ENCODE peak calls at places on chromosomes 13 and 19, in ten cellular contexts. Y is activated naive CD8-positive, alpha-beta T cell treated with anti-CD3 and anti-CD28 coated beads, Interleukin-2, amount 50 U/mL, for 24 hours; P is NCI-H510A; V is RCC 7860; B is activated T-cell treated with anti-CD3 and anti-CD28 coated beads, Interleukin-2, amount 50 U/mL, for 72 hours; S is HT1080; T is activated CD4-positive, alpha-beta T cell treated with anti-CD3 and anti-CD28 coated beads, Interleukin-2, amount 10 ng/mL, durations not matched to agents 7 days and 5 days; D is HT-29; W is globus pallidus; F is NCI-H2029. H is an unnamed sample.

GRCh38 chr13:112635323-112635722 is 47.4 kb upstream of the TUBGCP3 start:
- DNase-seq in S (no peak), D (no peak), B (no peak), W (no peak), V (no peak), Y (no peak), T (no peak), F (no peak), P (no peak), H (no peak)

GRCh38 chr13:36915106-36915505 is 4.9 kb downstream of the SMAD9 start:
- DNase-seq in D (no peak), V (no peak), W (no peak), T (no peak), F (no peak), S (no peak), P (no peak), B (no peak), Y (no peak), H (no peak)

GRCh38 chr19:38084196-38084595 is 139.8 kb downstream of the DPF1 start:
- DNase-seq in V (no peak), Y (no peak), T (no peak), F (no peak), S (no peak), D (no peak), W (no peak), P (no peak), B (no peak), H (no peak)

GRCh38 chr13:36685912-36686311 is 12.1 kb downstream of the SERTM1 start:
- DNase-seq in W (no peak), D (no peak), V (peak), P (no peak), Y (no peak), T (no peak), B (no peak), S (peak), F (no peak), H (no peak)

GRCh38 chr19:39936020-39936419 is 1.6 kb upstream of the FCGBP start:
- DNase-seq in W (no peak), F (no peak), B (no peak), P (no peak), S (no peak), T (no peak), Y (no peak), V (no peak), D (no peak), H (no peak)

GRCh38 chr13:46180393-46180792 is 1.6 kb downstream of the LCP1 start:
- DNase-seq in D (no peak), T (no peak), S (no peak), W (no peak), B (no peak), V (no peak), Y (no peak), F (no peak), P (no peak), H (no peak)

GRCh38 chr19:51333836-51334460 is 8.0 kb downstream of the VSIG10L start:
- DNase-seq in F (no peak), P (no peak), T (no peak), B (no peak), S (peak), W (no peak), V (no peak), Y (no peak), D (peak), H (no peak)

GRCh38 chr13:58298556-58299135 is 667.1 kb downstream of the PCDH17 start:
- DNase-seq in F (no peak), T (no peak), B (no peak), D (no peak), S (no peak), Y (no peak), W (no peak), V (no peak), P (no peak), H (no peak)

GRCh38 chr13:45368571-45368970 is 27.6 kb upstream of the TPT1 start:
- DNase-seq in Y (no peak), T (no peak), W (no peak), V (peak), B (no peak), F (no peak), S (peak), D (no peak), P (no peak), H (no peak)

GRCh38 chr19:44729516-44730033 is 18.9 kb upstream of the BCL3 start:
- DNase-seq in F (no peak), Y (no peak), T (no peak), D (no peak), W (no peak), B (no peak), S (no peak), P (no peak), V (no peak), H (no peak)

GRCh38 chr19:18775586-18776287 is 15.4 kb downstream of the COMP start:
- DNase-seq in T (no peak), B (no peak), V (peak), F (no peak), P (no peak), W (no peak), Y (no peak), D (no peak), S (peak), H (no peak)

GRCh38 chr19:869245-870177 is 10.0 kb downstream of the CFD start:
- DNase-seq in T (no peak), F (peak), V (peak), D (peak), B (no peak), Y (no peak), S (peak), W (no peak), P (no peak), H (no peak)

GRCh38 chr19:38945562-38946228 is 15.0 kb downstream of the MRPS12 start:
- DNase-seq in B (no peak), F (no peak), S (no peak), Y (no peak), D (no peak), W (no peak), P (no peak), V (no peak), T (no peak), H (no peak)

GRCh38 chr19:55075366-55075998 is at the start of gene EPS8L1:
- DNase-seq in W (no peak), F (no peak), B (no peak), P (no peak), Y (no peak), S (no peak), T (no peak), V (no peak), D (peak), H (no peak)

GRCh38 chr13:68380041-68380973 is 1150.2 kb upstream of the PCDH9 start:
- DNase-seq in D (no peak), F (no peak), V (no peak), W (no peak), T (no peak), P (no peak), S (no peak), Y (no peak), B (no peak), H (no peak)

GRCh38 chr13:57633950-57634828 is 2.6 kb downstream of the PCDH17 start:
- DNase-seq in T (no peak), D (no peak), P (peak), F (no peak), B (no peak), V (no peak), W (peak), Y (peak), S (no peak), H (no peak)

GRCh38 chr19:48415395-48415794 is 21.9 kb downstream of the GRIN2D start:
- DNase-seq in S (no peak), Y (peak), P (no peak), B (peak), D (peak), W (peak), V (no peak), F (peak), T (peak), H (peak)

GRCh38 chr13:60654405-60654804 is 257.4 kb downstream of the TDRD3 start:
- DNase-seq in B (no peak), V (no peak), W (peak), F (no peak), D (peak), T (no peak), Y (no peak), S (peak), P (no peak), H (no peak)

GRCh38 chr13:59178344-59178743 is 985.4 kb downstream of the DIAPH3 start:
- DNase-seq in F (no peak), D (peak), Y (no peak), B (no peak), V (no peak), W (peak), P (no peak), S (peak), T (no peak), H (no peak)

GRCh38 chr19:720691-721160 is 12.0 kb downstream of the PALM start:
- DNase-seq in P (no peak), Y (no peak), W (peak), V (no peak), S (no peak), T (no peak), F (no peak), D (no peak), B (no peak), H (no peak)

GRCh38 chr13:37954191-37954590 is 84.6 kb upstream of the TRPC4 start:
- DNase-seq in D (peak), Y (no peak), F (no peak), B (no peak), T (no peak), W (no peak), P (no peak), S (peak), V (peak), H (no peak)

GRCh38 chr13:66994097-66994496 is 236.0 kb downstream of the PCDH9 start:
- DNase-seq in S (peak), F (no peak), D (no peak), B (peak), V (peak), W (peak), T (peak), Y (peak), P (no peak), H (no peak)

GRCh38 chr13:26923824-26924605 is 163.4 kb upstream of the GPR12 start:
- DNase-seq in D (no peak), T (no peak), P (no peak), S (peak), F (no peak), Y (no peak), W (no peak), V (peak), B (no peak), H (no peak)